ENCODE peak calls at places on chromosomes 13 and 19, in five cellular contexts. S, O, Q, G and T are unnamed samples.
A peak's percentile ranks its signal among the peaks of the same experiment; 100 is the strongest.

GRCh38 chr13:42946927-42947326 is 45.1 kb downstream of the EPSTI1 start:
- DNase-seq in S (no peak), O (peak; percentile 78), Q (no peak), G (no peak), T (peak; percentile 29)

GRCh38 chr13:96075953-96076543 is 13.9 kb upstream of the HS6ST3 start:
- DNase-seq in S (no peak), O (peak; percentile 58), Q (no peak), G (no peak), T (no peak)

GRCh38 chr19:1753730-1754442 is 580 bp downstream of the ONECUT3 start:
- DNase-seq in S (no peak), O (no peak), Q (no peak), G (no peak), T (no peak)

GRCh38 chr19:30070970-30071632 is 129.1 kb downstream of the URI1 start:
- DNase-seq in S (no peak), O (no peak), Q (no peak), G (no peak), T (no peak)

GRCh38 chr19:19342086-19343015 is 21.7 kb downstream of the MAU2 start:
- DNase-seq in S (no peak), O (peak; percentile 75), Q (peak; percentile 89), G (peak; percentile 58), T (no peak)

GRCh38 chr19:2345794-2346663 is 14.0 kb upstream of the TMPRSS9 start:
- DNase-seq in S (no peak), O (peak; percentile 41), Q (peak; percentile 80), G (peak; percentile 73), T (no peak)

GRCh38 chr19:44260343-44260681 is 626 bp downstream of the ZNF233 start:
- DNase-seq in S (no peak), O (no peak), Q (no peak), G (no peak), T (no peak)

GRCh38 chr13:24875566-24875965 is 111.6 kb downstream of the RNF17 start:
- DNase-seq in S (peak; percentile 4), O (no peak), Q (no peak), G (no peak), T (no peak)

GRCh38 chr13:111940892-111941291 is 126.1 kb upstream of the SOX1 start:
- DNase-seq in S (no peak), O (no peak), Q (no peak), G (no peak), T (no peak)

GRCh38 chr13:74847966-74848365 is 634.0 kb downstream of the TBC1D4 start:
- DNase-seq in S (no peak), O (peak; percentile 13), Q (no peak), G (no peak), T (no peak)

GRCh38 chr19:2888739-2889224 is 11.9 kb upstream of the ZNF57 start:
- DNase-seq in S (no peak), O (no peak), Q (peak; percentile 80), G (peak; percentile 62), T (no peak)

GRCh38 chr13:110506859-110507566 is 54.5 kb downstream of the RAB20 start:
- DNase-seq in S (no peak), O (peak; percentile 87), Q (no peak), G (peak; percentile 79), T (no peak)

GRCh38 chr13:50991624-50992610 is 82.3 kb downstream of the RNASEH2B start:
- DNase-seq in S (no peak), O (no peak), Q (no peak), G (no peak), T (no peak)

GRCh38 chr19:30046522-30046921 is 104.5 kb downstream of the URI1 start:
- DNase-seq in S (no peak), O (peak; percentile 78), Q (no peak), G (no peak), T (no peak)

GRCh38 chr19:887072-887471 is 5.9 kb downstream of the MED16 start:
- DNase-seq in S (peak; percentile 89), O (peak; percentile 65), Q (no peak), G (no peak), T (peak; percentile 25)

GRCh38 chr19:641702-642101 is 2.0 kb downstream of the FGF22 start:
- DNase-seq in S (no peak), O (no peak), Q (no peak), G (no peak), T (no peak)

GRCh38 chr19:23916991-23917390 is 2.3 kb downstream of the ZNF726 start:
- DNase-seq in S (no peak), O (peak; percentile 13), Q (no peak), G (no peak), T (no peak)

GRCh38 chr13:94674609-94675348 is 37.6 kb downstream of the SOX21 start:
- DNase-seq in S (no peak), O (peak; percentile 60), Q (no peak), G (no peak), T (no peak)

GRCh38 chr19:30227661-30228112 is 144.5 kb upstream of the ZNF536 start:
- DNase-seq in S (no peak), O (peak; percentile 50), Q (peak; percentile 76), G (peak; percentile 59), T (no peak)

GRCh38 chr19:1490311-1491113 is at the start of gene PCSK4:
- DNase-seq in S (peak; percentile 96), O (peak; percentile 99), Q (peak; percentile 96), G (peak; percentile 99), T (peak; percentile 94)

DNA sequence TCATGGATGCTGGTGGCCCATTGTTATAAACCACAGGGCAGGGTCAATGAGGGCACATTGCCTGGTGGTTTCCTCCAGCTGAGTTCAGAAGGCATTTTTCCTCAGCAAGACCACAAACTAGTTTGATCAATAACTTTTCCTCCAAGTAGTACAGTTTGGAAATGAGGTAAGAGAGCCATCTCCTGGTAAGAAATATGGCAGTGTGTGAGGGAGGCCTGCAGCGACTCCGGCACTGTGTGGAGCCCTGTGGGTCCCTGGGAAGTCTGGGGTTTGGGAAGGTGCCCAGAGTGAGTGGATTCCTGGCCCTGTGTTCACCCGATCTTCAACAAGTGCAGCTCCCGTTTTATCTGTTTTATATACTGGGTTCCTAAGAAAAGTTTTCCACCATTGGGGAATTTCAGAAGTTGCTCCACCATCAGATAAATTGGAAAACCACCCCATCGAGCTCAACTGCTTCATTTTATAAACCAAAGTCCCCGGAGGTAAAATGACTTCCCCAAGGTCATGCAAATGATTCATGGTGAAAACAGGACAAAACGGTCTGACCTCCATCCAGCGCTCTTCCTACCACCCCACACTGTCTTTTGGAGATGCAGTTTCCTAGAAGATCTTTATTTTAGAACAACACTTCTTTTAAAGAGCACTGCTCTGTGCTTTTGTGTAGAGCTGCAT is 148.4 kb downstream of the KATNAL1 start:
- DNase-seq in S (peak; percentile 39), O (peak; percentile 89), Q (no peak), G (no peak), T (peak; percentile 76)
- TF ChIP-seq CTCF in S (peak; percentile 49), O (peak; percentile 81), Q (no peak), G (no peak), T (peak; percentile 85)

GRCh38 chr19:6589711-6590457 is 1.1 kb downstream of the CD70 start:
- DNase-seq in S (no peak), O (no peak), Q (no peak), G (no peak), T (no peak)

GRCh38 chr19:6587093-6587820 is 3.7 kb downstream of the CD70 start:
- DNase-seq in S (no peak), O (no peak), Q (no peak), G (no peak), T (no peak)

GRCh38 chr19:6586726-6587092 is 4.2 kb downstream of the CD70 start:
- DNase-seq in S (no peak), O (no peak), Q (no peak), G (no peak), T (no peak)

GRCh38 chr19:6588508-6589345 is 2.2 kb downstream of the CD70 start:
- DNase-seq in S (no peak), O (no peak), Q (no peak), G (no peak), T (no peak)

DNA sequence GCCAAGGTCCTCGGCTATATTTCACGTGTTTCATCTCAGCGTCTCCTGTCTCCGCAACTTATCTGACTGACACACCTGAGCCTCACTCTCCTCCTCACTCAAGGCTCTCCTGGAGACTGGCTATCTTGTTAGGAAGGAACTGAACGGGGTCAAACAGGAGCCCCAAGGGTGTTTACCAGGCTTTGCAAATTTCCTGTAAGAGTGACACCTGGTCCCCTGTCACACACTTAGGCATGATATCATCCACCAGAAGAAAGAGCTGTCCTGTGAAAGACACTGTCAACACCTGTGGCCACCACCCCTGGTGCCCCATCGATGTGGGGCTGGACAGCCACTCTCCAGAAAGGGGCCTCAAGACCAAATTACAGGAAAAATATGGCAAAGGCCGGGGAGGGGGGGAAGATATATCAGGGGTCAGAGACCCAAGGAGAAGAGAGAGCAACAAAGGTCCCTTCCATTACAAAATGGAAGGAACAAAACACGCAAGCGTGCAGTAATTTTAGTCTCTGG is 2.9 kb downstream of the CD70 start:
- DNase-seq in S (no peak), O (no peak), Q (no peak), G (no peak), T (no peak)
- H3K4me3 ChIP-seq in S (no peak overlapping the region), O (no peak overlapping the region), Q (no peak overlapping the region), G (no peak overlapping the region), T (no peak overlapping the region)

DNA sequence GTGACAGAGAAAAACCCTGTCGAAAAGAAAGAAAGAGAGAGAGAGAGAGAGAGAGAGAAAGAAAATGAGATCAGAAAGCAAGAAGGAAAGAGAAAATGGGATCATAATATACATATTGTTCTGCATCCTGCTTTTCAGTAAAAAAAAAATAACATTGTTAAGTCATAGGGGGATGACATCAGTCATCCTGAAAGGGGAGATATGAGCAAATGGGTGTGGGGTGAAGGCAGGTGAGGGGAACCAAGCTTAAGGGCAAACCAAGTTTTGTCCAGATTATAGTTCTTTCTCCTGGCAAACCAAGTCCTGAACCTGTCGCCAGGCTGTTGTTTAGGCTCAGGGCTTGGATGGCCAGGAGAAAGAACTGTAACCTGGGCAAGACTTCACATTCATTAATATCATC is 92.6 kb upstream of the TMTC4 start:
- DNase-seq in S (no peak), O (no peak), Q (no peak), G (no peak), T (no peak)
- TF ChIP-seq CTCF in S (no peak), O (no peak), Q (no peak), G (no peak), T (no peak)

DNA sequence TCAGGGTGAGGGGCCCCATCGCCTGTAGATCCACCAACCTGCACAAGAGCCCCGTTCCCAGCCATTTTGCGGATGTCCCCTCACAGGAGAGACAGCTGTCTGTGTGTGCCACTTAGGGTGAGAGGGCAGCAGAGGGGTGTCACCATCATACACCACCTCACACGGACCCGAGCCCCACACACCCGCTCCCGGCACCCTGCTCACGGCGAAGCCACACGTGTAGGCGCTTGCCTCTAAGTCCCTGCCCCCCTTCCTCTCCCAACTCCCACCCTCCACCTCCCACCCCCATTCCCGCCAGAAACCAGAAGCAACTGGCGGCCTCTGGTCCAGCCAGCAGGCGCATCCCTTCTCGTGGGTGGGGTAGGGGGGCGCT is 4.0 kb upstream of the DPF1 start:
- DNase-seq in S (no peak), O (no peak), Q (no peak), G (no peak), T (no peak)
- H3K4me3 ChIP-seq in S (no peak overlapping the region), O (no peak overlapping the region), Q (no peak overlapping the region), G (no peak overlapping the region), T (no peak overlapping the region)

DNA sequence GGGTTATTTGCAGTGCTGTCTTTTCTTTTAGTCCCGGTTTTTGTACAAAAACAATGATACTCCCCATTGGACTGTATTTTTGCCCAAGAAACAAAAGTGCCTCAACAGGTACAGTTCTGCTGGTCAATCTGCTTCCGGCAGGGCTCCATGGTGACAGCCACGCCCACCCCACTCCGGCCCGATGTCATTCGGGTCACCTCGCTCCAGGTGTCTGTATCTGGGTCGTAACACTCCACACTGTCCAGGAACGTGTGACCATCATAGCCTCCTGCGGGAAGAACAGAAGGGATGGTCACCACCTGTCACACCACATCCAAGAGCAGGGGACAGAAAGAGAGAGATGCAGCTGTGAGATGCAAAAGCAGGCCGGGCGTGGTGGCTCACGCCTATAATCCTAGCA is 16.6 kb downstream of the KEAP1 start:
- DNase-seq in S (no peak), O (no peak), Q (no peak), G (no peak), T (no peak)
- TF ChIP-seq CTCF in S (no peak), O (no peak), Q (no peak), G (no peak), T (no peak)